ENCODE peak calls at places on chromosomes 13 and 19, in four cellular contexts. One of them, this sample, is unnamed.

GRCh38 chr19:55069137-55069858 is 6.3 kb upstream of the RDH13 start:
- DNase-seq in T-helper 1 cell: no peak
- DNase-seq in progenitor cell of endocrine pancreas: no peak
- DNase-seq in amygdala: no peak
- DNase-seq in this sample: no peak

GRCh38 chr13:45473627-45474026 is 8.9 kb downstream of the COG3 start:
- DNase-seq in T-helper 1 cell: no peak
- DNase-seq in progenitor cell of endocrine pancreas: no peak
- DNase-seq in amygdala: no peak
- DNase-seq in this sample: peak

GRCh38 chr19:11530432-11530831 is 1.5 kb upstream of the ECSIT start:
- DNase-seq in T-helper 1 cell: no peak
- DNase-seq in progenitor cell of endocrine pancreas: no peak
- DNase-seq in amygdala: peak
- DNase-seq in this sample: peak

GRCh38 chr13:39688699-39689405 is 33.4 kb downstream of the COG6 start:
- DNase-seq in T-helper 1 cell: no peak
- DNase-seq in progenitor cell of endocrine pancreas: no peak
- DNase-seq in amygdala: no peak
- DNase-seq in this sample: no peak

GRCh38 chr13:77702364-77702763 is 4.9 kb downstream of the SLAIN1 start:
- DNase-seq in T-helper 1 cell: no peak
- DNase-seq in progenitor cell of endocrine pancreas: no peak
- DNase-seq in amygdala: no peak
- DNase-seq in this sample: no peak

GRCh38 chr19:6654347-6655310 is 15.3 kb downstream of the TNFSF14 start:
- DNase-seq in T-helper 1 cell: no peak
- DNase-seq in progenitor cell of endocrine pancreas: no peak
- DNase-seq in amygdala: no peak
- DNase-seq in this sample: peak

GRCh38 chr13:23074054-23074805 is 106.5 kb upstream of the SGCG start:
- DNase-seq in T-helper 1 cell: no peak
- DNase-seq in progenitor cell of endocrine pancreas: no peak
- DNase-seq in amygdala: no peak
- DNase-seq in this sample: no peak

GRCh38 chr13:110125157-110125556 is 181.8 kb downstream of the COL4A1 start:
- DNase-seq in T-helper 1 cell: no peak
- DNase-seq in progenitor cell of endocrine pancreas: no peak
- DNase-seq in amygdala: no peak
- DNase-seq in this sample: no peak

GRCh38 chr19:7337380-7338194 is 11.2 kb upstream of the ARHGEF18 start:
- DNase-seq in T-helper 1 cell: no peak
- DNase-seq in progenitor cell of endocrine pancreas: no peak
- DNase-seq in amygdala: no peak
- DNase-seq in this sample: peak